ENCODE peak calls at places on chromosomes 7 and 10, in nine cellular contexts. P is PC-9; J is gastrocnemius medialis; C is uterus; B is esophagus muscularis mucosa; Q is mesendoderm; S is naive thymus-derived CD4-positive, alpha-beta T cell; G is heart left ventricle; L is HCT116. R is an unnamed sample. For H3K36me3, the result is how much of the 10 kb centered on the place peaks cover.

GRCh38 chr7:122858310-122858709 is 27.9 kb downstream of the CADPS2 start:
- DNase-seq in P (no peak), J (no peak), C (no peak), B (no peak), Q (no peak), S (no peak), G (no peak), L (no peak), R (no peak)

GRCh38 chr7:134851141-134851540 is 71.7 kb downstream of the CALD1 start:
- DNase-seq in P (peak), J (no peak), C (no peak), B (no peak), Q (no peak), S (no peak), G (no peak), L (no peak), R (no peak)

GRCh38 chr7:52749880-52750279 is 285.6 kb upstream of the POM121L12 start:
- DNase-seq in P (no peak), J (no peak), C (no peak), B (no peak), Q (peak), S (no peak), G (no peak), L (no peak), R (no peak)

GRCh38 chr10:33155720-33156638 is 178.5 kb downstream of the NRP1 start:
- DNase-seq in P (peak), J (no peak), C (no peak), B (no peak), Q (peak), S (peak), G (no peak), L (no peak), R (peak)

GRCh38 chr7:114478384-114478783 is 63.8 kb downstream of the FOXP2 start:
- DNase-seq in P (no peak), J (no peak), C (no peak), B (no peak), Q (no peak), S (no peak), G (no peak), L (no peak), R (no peak)

GRCh38 chr7:82805527-82805960 is 357.1 kb downstream of the PCLO start:
- DNase-seq in P (peak), J (no peak), C (no peak), B (no peak), Q (peak), S (no peak), G (no peak), L (peak), R (no peak)

GRCh38 chr7:131517218-131517923 is 39.1 kb downstream of the PODXL start:
- DNase-seq in P (peak), J (no peak), C (no peak), B (no peak), Q (no peak), S (no peak), G (no peak), L (no peak), R (no peak)

GRCh38 chr7:66921918-66922486 is 977 bp downstream of the TMEM248 start:
- DNase-seq in P (no peak), J (no peak), C (no peak), B (no peak), Q (no peak), S (peak), G (no peak), L (no peak), R (peak)

GRCh38 chr7:82443044-82443800 is at the start of gene CACNA2D1:
- DNase-seq in P (no peak), J (peak), C (peak), B (no peak), Q (peak), S (no peak), G (peak), L (no peak), R (no peak)

GRCh38 chr10:91214906-91215305 is 5.6 kb upstream of the PCGF5 start:
- DNase-seq in P (no peak), J (no peak), C (no peak), B (no peak), Q (no peak), S (no peak), G (no peak), L (no peak), R (no peak)

GRCh38 chr10:62384057-62384446 is 9.9 kb downstream of the ZNF365 start:
- DNase-seq in P (peak), J (no peak), C (no peak), B (no peak), Q (no peak), S (no peak), G (no peak), L (peak), R (peak)

GRCh38 chr7:155469311-155470185 is 11.6 kb downstream of the EN2 start:
- DNase-seq in P (no peak), J (no peak), C (no peak), B (no peak), Q (no peak), S (no peak), G (no peak), L (no peak), R (no peak)

GRCh38 chr7:157004050-157004838 is 6.2 kb downstream of the MNX1 start:
- DNase-seq in P (no peak), J (no peak), C (no peak), B (no peak), Q (peak), S (no peak), G (no peak), L (no peak), R (no peak)

GRCh38 chr7:150322833-150323681 is at the start of the genes ACTR3C and LRRC61:
- DNase-seq in P (peak), J (no peak), C (peak), B (no peak), Q (no peak), S (peak), G (peak), L (no peak), R (peak)

GRCh38 chr7:119283353-119283752 is 989.6 kb upstream of the KCND2 start:
- DNase-seq in P (no peak), J (no peak), C (no peak), B (no peak), Q (no peak), S (no peak), G (no peak), L (no peak), R (no peak)

GRCh38 chr10:46048152-46048551 is 2.1 kb upstream of the MSMB start:
- DNase-seq in P (peak), J (no peak), C (no peak), B (no peak), Q (peak), S (no peak), G (no peak), L (no peak), R (no peak)

GRCh38 chr10:90226526-90226925 is 525.1 kb downstream of the KIF20B start:
- DNase-seq in P (no peak), J (no peak), C (no peak), B (no peak), Q (no peak), S (no peak), G (no peak), L (no peak), R (no peak)

GRCh38 chr7:20358762-20359282 is 28.1 kb downstream of the ITGB8 start:
- DNase-seq in P (no peak), J (no peak), C (no peak), B (no peak), Q (no peak), S (no peak), G (no peak), L (no peak), R (no peak)

GRCh38 chr7:11743016-11743415 is 89.0 kb downstream of the THSD7A start:
- DNase-seq in P (no peak), J (no peak), C (no peak), B (no peak), Q (no peak), S (no peak), G (no peak), L (no peak), R (no peak)

GRCh38 chr7:106597751-106598619 is 63.0 kb downstream of the CCDC71L start:
- DNase-seq in P (no peak), J (no peak), C (no peak), B (no peak), Q (no peak), S (no peak), G (no peak), L (no peak), R (no peak)

DNA sequence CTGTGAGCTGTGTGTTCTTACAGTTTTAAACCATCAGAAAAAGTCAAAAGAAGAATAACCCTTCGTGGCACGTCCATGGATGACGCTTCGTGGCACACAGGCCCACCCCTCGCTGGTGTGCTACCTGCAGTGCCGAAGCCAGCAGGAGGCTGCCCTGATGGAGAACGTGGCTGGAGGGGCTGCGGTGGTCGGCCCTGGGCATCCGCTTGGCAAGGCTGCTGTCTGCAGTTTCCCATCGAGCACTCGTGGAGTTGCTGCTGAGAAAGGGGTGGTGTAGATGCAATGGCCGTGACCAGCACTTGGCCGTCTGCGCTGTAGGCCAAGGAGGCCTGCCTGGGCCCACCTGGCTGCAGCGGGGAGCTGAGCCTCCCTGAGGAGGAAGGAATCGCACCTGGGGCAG is 3.2 kb upstream of the ADGRA1 start:
- DNase-seq in P (no peak), J (no peak), C (no peak), B (no peak), Q (no peak), S (no peak), G (no peak), L (no peak), R (no peak)
- H3K27ac ChIP-seq in P (no peak), J (no peak), C (no peak), B (no peak), Q (no peak), S (no peak), G (no peak), L (no peak), R (no peak)

GRCh38 chr7:2128601-2129375 is 104.0 kb downstream of the MAD1L1 start:
- DNase-seq in P (no peak), J (no peak), C (no peak), B (no peak), Q (no peak), S (no peak), G (no peak), L (no peak), R (no peak)
- H3K36me3 ChIP-seq in P (under half), J (under half), C (under half), B (under half), Q (under half), S (under half), G (under half), L (under half), R (under half)

GRCh38 chr10:69896601-69897000 is 94.9 kb downstream of the COL13A1 start:
- DNase-seq in P (no peak), J (no peak), C (no peak), B (no peak), Q (no peak), S (no peak), G (no peak), L (no peak), R (no peak)
- H3K27ac ChIP-seq in P (no peak), J (no peak), C (no peak), B (no peak), Q (no peak), S (no peak), G (no peak), L (no peak), R (no peak)

DNA sequence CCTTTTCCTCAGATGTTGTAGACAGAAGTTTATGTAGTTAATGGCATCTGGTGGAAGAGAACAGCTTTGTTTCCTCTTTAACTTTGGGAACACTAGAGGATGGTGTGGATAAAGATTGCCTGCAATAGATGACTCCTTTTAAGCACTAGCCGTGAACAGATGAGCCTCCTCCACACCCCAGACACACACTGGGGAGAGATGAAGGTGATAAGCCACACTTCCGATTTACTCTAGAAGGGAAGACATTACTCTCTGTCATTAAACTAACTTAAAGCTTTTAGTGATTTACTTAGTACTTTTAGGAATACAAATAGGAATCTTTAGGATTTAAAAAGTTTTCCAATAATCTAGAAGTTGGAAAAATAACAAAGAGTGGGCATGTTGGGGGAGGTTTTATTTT is 6.8 kb downstream of the HSPA14 start:
- DNase-seq in P (no peak), J (no peak), C (no peak), B (no peak), Q (no peak), S (no peak), G (no peak), L (no peak), R (no peak)
- H3K36me3 ChIP-seq in P (under half), J (under half), C (under half), B (half or more), Q (under half), S (under half), G (under half), L (half or more), R (half or more)

DNA sequence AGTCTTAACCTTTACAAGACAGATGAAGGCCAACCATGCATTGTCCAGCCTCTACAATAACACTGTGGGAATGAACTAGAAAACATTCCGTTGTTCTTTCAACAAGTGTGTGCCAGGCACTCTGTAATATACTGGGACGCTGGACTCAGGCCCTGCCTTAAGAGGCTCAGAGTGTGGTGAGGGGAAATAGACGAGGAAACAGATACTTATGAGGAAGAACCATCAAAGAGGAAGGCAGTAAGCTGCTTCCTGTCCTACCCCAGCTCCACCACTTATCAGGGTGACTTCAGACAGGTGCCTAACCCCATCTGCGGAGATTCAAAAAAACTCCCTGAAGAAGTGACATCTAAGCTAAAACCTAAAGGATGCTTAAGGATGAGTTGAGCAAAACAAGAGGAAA is 8.9 kb upstream of the TRIM8 start:
- DNase-seq in P (no peak), J (no peak), C (no peak), B (no peak), Q (no peak), S (no peak), G (peak), L (no peak), R (no peak)
- H3K27ac ChIP-seq in P (peak), J (peak), C (no peak), B (no peak), Q (no peak), S (peak), G (no peak), L (no peak), R (peak)

R was measured in CD4-positive, CD25-positive, alpha-beta regulatory T cell.